ENCODE peak calls at places on chromosome X, in nine cellular contexts. H, I, S, E, U, Y, D, X and L are unnamed samples.
A peak's percentile ranks its signal among the peaks of the same experiment; 100 is the strongest.

GRCh38 chrX:21745756-21746155 is 12.2 kb downstream of the SMPX start:
- DNase-seq in H (no peak), I (no peak), S (peak; percentile 16), E (peak; percentile 47), U (peak; percentile 73), Y (peak; percentile 15), D (peak; percentile 10), X (peak; percentile 41), L (peak; percentile 37)

GRCh38 chrX:81229901-81230300 is 28.0 kb downstream of the SH3BGRL start:
- DNase-seq in H (no peak), I (no peak), S (no peak), E (no peak), U (no peak), Y (no peak), D (no peak), X (no peak), L (no peak)

GRCh38 chrX:124680287-124680686 is 333.9 kb downstream of the SH2D1A start:
- DNase-seq in H (no peak), I (no peak), S (no peak), E (no peak), U (no peak), Y (peak; percentile 1), D (no peak), X (no peak), L (no peak)

GRCh38 chrX:87727615-87728014 is 210.0 kb downstream of the KLHL4 start:
- DNase-seq in H (no peak), I (no peak), S (no peak), E (no peak), U (no peak), Y (no peak), D (no peak), X (no peak), L (no peak)

GRCh38 chrX:109936114-109936513 is 66.8 kb upstream of the TMEM164 start:
- DNase-seq in H (no peak), I (no peak), S (no peak), E (no peak), U (no peak), Y (no peak), D (no peak), X (no peak), L (no peak)

GRCh38 chrX:155112171-155112570 is 40.9 kb downstream of the BRCC3 start:
- DNase-seq in H (no peak), I (no peak), S (no peak), E (no peak), U (no peak), Y (no peak), D (no peak), X (no peak), L (no peak)

GRCh38 chrX:23616361-23616760 is 50.9 kb upstream of the PRDX4 start:
- DNase-seq in H (no peak), I (no peak), S (no peak), E (no peak), U (peak; percentile 71), Y (peak; percentile 44), D (no peak), X (peak; percentile 44), L (no peak)

GRCh38 chrX:41665676-41666075 is 23.1 kb upstream of the GPR34 start:
- DNase-seq in H (no peak), I (no peak), S (no peak), E (no peak), U (no peak), Y (no peak), D (no peak), X (no peak), L (no peak)

GRCh38 chrX:43860646-43861370 is 21.4 kb downstream of the MAOB start:
- DNase-seq in H (no peak), I (no peak), S (no peak), E (no peak), U (no peak), Y (peak; percentile 20), D (no peak), X (no peak), L (peak; percentile 2)

GRCh38 chrX:154351183-154352011 is 23.0 kb downstream of the FLNA start:
- DNase-seq in H (peak; percentile 50), I (peak; percentile 54), S (peak; percentile 26), E (no peak), U (no peak), Y (no peak), D (no peak), X (no peak), L (no peak)

GRCh38 chrX:9865804-9866471 is 79.7 kb downstream of the SHROOM2 start:
- DNase-seq in H (no peak), I (no peak), S (peak; percentile 22), E (no peak), U (no peak), Y (no peak), D (no peak), X (no peak), L (no peak)

GRCh38 chrX:102833136-102833535 is 103.9 kb upstream of the RAB40AL start:
- DNase-seq in H (no peak), I (no peak), S (no peak), E (no peak), U (no peak), Y (no peak), D (no peak), X (peak; percentile 1), L (no peak)

GRCh38 chrX:36160056-36160455 is 240.5 kb downstream of the CFAP47 start:
- DNase-seq in H (no peak), I (no peak), S (no peak), E (no peak), U (no peak), Y (no peak), D (no peak), X (no peak), L (no peak)

GRCh38 chrX:20437678-20438077 is 171.0 kb upstream of the RPS6KA3 start:
- DNase-seq in H (no peak), I (no peak), S (no peak), E (no peak), U (no peak), Y (no peak), D (no peak), X (no peak), L (no peak)

GRCh38 chrX:101619336-101619735 is 1.5 kb upstream of the ARMCX6 start:
- DNase-seq in H (no peak), I (no peak), S (no peak), E (no peak), U (peak; percentile 49), Y (no peak), D (no peak), X (peak; percentile 63), L (peak; percentile 25)

GRCh38 chrX:135707880-135708279 is 5.6 kb upstream of the CT45A1 start:
- DNase-seq in H (no peak), I (no peak), S (no peak), E (peak; percentile 34), U (peak; percentile 84), Y (peak; percentile 52), D (no peak), X (peak; percentile 86), L (no peak)

DNA sequence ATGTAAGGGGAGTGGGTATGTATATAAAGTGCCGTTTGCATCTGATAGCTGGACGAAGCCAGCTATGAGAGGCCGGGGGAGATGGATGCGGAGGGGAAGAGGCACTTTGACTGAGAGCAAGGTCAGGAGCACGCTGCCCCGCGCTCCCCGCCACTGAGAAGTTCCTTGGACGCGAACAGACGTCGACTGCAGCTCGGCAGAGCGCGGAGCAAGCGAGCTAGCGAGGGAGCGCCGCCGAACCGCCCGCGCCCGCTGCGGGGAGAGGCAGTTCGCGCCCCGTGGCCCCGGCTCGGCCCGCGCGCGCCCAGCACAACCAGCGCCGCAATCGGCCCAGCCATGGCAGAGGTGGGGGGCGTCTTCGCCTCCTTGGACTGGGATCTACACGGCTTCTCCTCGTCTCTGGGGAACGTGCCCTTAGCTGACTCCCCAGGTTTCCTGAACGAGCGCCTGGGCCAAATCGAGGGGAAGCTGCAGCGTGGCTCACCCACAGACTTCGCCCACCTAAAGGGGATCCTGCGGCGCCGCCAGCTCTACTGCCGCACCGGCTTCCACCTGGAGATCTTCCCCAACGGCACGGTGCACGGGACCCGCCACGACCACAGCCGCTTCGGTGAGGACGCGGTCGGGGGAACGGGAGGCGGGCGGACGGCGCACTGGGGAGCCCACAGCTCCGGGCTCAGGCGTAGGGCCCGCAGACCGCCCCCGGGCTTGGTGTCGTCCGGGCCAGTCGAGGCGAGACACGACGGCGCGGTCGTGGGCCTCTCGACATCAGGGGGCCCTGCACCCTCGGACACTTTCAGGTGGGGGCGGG is at the start of gene FGF16:
- DNase-seq in H (peak; percentile 54), I (no peak), S (no peak), E (no peak), U (no peak), Y (peak; percentile 45), D (no peak), X (peak; percentile 34), L (no peak)
- H3K4me1 ChIP-seq in H (no peaks in the 10 kb centered on the region), I (peaks cover 8% of the 10 kb centered on the region), S (no peaks in the 10 kb centered on the region), E (no peaks in the 10 kb centered on the region), U (peaks cover 14% of the 10 kb centered on the region), Y (peaks cover 7% of the 10 kb centered on the region), D (peaks cover 22% of the 10 kb centered on the region), X (peaks cover 5% of the 10 kb centered on the region), L (no peaks in the 10 kb centered on the region)

GRCh38 chrX:69285881-69286545 is 120.8 kb upstream of the PJA1 start:
- DNase-seq in H (peak; percentile 84), I (peak; percentile 64), S (peak; percentile 89), E (peak; percentile 63), U (peak; percentile 80), Y (peak; percentile 87), D (peak; percentile 23), X (peak; percentile 53), L (peak; percentile 64)
- H3K4me1 ChIP-seq in H (peaks cover 3% of the 10 kb centered on the region), I (no peaks in the 10 kb centered on the region), S (peaks cover 2% of the 10 kb centered on the region), E (no peaks in the 10 kb centered on the region), U (no peaks in the 10 kb centered on the region), Y (no peaks in the 10 kb centered on the region), D (peaks cover 9% of the 10 kb centered on the region), X (no peaks in the 10 kb centered on the region), L (peaks cover 14% of the 10 kb centered on the region)

DNA sequence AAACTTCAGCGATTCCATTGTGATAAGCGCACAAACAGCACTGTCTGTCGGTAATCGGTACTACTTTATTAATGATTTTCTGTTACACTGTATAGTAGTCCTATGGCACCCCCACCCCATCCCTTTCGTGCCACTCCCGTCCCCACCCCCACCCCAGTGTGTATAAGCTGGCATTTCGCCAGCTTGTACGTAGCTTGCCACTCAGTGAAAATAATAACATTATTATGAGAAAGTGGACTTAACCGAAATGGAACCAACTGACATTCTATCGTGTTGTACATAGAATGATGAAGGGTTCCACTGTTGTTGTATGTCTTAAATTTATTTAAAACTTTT is 4.8 kb downstream of the MID1IP1 start:
- DNase-seq in H (no peak), I (no peak), S (no peak), E (no peak), U (no peak), Y (peak; percentile 29), D (no peak), X (no peak), L (peak; percentile 1)
- H3K4me1 ChIP-seq in H (no peaks in the 10 kb centered on the region), I (peaks cover 11% of the 10 kb centered on the region), S (no peaks in the 10 kb centered on the region), E (no peaks in the 10 kb centered on the region), U (no peaks in the 10 kb centered on the region), Y (no peaks in the 10 kb centered on the region), D (peaks cover 14% of the 10 kb centered on the region), X (peaks cover 14% of the 10 kb centered on the region), L (peaks cover 5% of the 10 kb centered on the region)

DNA sequence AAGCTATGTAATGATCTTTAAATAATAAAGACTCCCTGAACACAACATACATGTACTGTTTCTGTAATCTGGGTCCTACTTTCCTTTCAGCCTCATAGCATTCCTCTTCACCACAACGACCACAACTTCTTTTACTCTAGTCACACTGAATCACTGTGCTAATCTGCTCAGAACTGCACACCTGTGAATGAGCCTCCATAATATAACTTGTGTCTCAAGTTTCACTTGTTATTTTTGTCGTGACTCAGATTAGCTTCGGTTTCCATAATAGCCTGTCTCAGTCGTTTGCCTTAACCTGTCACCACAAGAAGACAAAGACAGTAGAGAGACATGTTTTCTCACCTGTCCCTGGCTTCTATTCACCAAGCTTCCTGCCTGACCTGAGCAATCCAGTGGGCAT is 61.8 kb downstream of the MAGED1 start:
- DNase-seq in H (no peak), I (no peak), S (no peak), E (no peak), U (peak; percentile 47), Y (no peak), D (no peak), X (no peak), L (no peak)
- H3K4me1 ChIP-seq in H (no peaks in the 10 kb centered on the region), I (no peaks in the 10 kb centered on the region), S (no peaks in the 10 kb centered on the region), E (no peaks in the 10 kb centered on the region), U (peaks cover 13% of the 10 kb centered on the region), Y (no peaks in the 10 kb centered on the region), D (no peaks in the 10 kb centered on the region), X (no peaks in the 10 kb centered on the region), L (no peaks in the 10 kb centered on the region)